ENCODE peak calls at places on chromosomes 6 and 20, in four cellular contexts. M is uterus, B is mesenchymal stem cell, N is brain microvascular endothelial cell. S is an unnamed sample.

GRCh38 chr6:111306104-111306888 is 176.7 kb downstream of the REV3L start:
- DNase-seq in M (no peak), B (no peak), N (no peak), S (no peak)

GRCh38 chr6:47306887-47307286 is 2.8 kb downstream of the TNFRSF21 start:
- DNase-seq in M (no peak), B (no peak), N (no peak), S (no peak)

GRCh38 chr20:16308754-16309153 is 264.5 kb downstream of the KIF16B start:
- DNase-seq in M (no peak), B (peak; percentile 1), N (peak; percentile 28), S (no peak)

GRCh38 chr6:146582857-146583256 is 15.9 kb upstream of the ADGB start:
- DNase-seq in M (no peak), B (peak; percentile 6), N (no peak), S (peak; percentile 1)

GRCh38 chr20:51926670-51927305 is 124.5 kb upstream of the SALL4 start:
- DNase-seq in M (no peak), B (peak; percentile 41), N (no peak), S (no peak)

GRCh38 chr6:36127462-36128016 is 2.8 kb upstream of the MAPK13 start:
- DNase-seq in M (no peak), B (peak; percentile 96), N (peak; percentile 83), S (no peak)

GRCh38 chr6:167928111-167928510 is 69.4 kb upstream of the KIF25 start:
- DNase-seq in M (no peak), B (no peak), N (no peak), S (no peak)

GRCh38 chr6:157235600-157236039 is 87.7 kb downstream of the TMEM242 start:
- DNase-seq in M (peak; percentile 73), B (peak; percentile 60), N (peak; percentile 37), S (no peak)

GRCh38 chr20:1430004-1430451 is 36.6 kb downstream of the NSFL1C start:
- DNase-seq in M (no peak), B (peak; percentile 98), N (no peak), S (no peak)

GRCh38 chr20:11691766-11692165 is 225.9 kb upstream of the BTBD3 start:
- DNase-seq in M (no peak), B (no peak), N (no peak), S (no peak)

GRCh38 chr6:70547905-70548304 is 18.8 kb upstream of the SDHAF4 start:
- DNase-seq in M (no peak), B (no peak), N (no peak), S (no peak)

GRCh38 chr20:58518387-58518786 is 3.2 kb upstream of the APCDD1L start:
- DNase-seq in M (no peak), B (no peak), N (no peak), S (no peak)

GRCh38 chr6:49453221-49453620 is 9.8 kb downstream of the MMUT start:
- DNase-seq in M (no peak), B (peak; percentile 16), N (no peak), S (no peak)

GRCh38 chr6:152423216-152424103 is 213.7 kb downstream of the SYNE1 start:
- DNase-seq in M (no peak), B (no peak), N (no peak), S (no peak)

GRCh38 chr6:124960757-124961467 is 1.3 kb upstream of the RNF217 start:
- DNase-seq in M (no peak), B (no peak), N (no peak), S (no peak)
- H3K4me3 ChIP-seq in M (peak overlapping the region; percentile 72), B (no peak overlapping the region), N (peak overlapping the region; percentile 82), S (peak overlapping the region; percentile 66)

GRCh38 chr20:47318596-47319516 is 37.6 kb downstream of the ZMYND8 start:
- DNase-seq in M (peak; percentile 81), B (peak; percentile 89), N (peak; percentile 55), S (no peak)

GRCh38 chr20:47316776-47317126 is 39.7 kb downstream of the ZMYND8 start:
- DNase-seq in M (no peak), B (no peak), N (no peak), S (no peak)

GRCh38 chr20:47319517-47320252 is 36.8 kb downstream of the ZMYND8 start:
- DNase-seq in M (peak; percentile 64), B (peak; percentile 83), N (peak; percentile 42), S (peak; percentile 79)

GRCh38 chr20:47317127-47317895 is 39.2 kb downstream of the ZMYND8 start:
- DNase-seq in M (peak; percentile 77), B (peak; percentile 99), N (peak; percentile 93), S (peak; percentile 75)

DNA sequence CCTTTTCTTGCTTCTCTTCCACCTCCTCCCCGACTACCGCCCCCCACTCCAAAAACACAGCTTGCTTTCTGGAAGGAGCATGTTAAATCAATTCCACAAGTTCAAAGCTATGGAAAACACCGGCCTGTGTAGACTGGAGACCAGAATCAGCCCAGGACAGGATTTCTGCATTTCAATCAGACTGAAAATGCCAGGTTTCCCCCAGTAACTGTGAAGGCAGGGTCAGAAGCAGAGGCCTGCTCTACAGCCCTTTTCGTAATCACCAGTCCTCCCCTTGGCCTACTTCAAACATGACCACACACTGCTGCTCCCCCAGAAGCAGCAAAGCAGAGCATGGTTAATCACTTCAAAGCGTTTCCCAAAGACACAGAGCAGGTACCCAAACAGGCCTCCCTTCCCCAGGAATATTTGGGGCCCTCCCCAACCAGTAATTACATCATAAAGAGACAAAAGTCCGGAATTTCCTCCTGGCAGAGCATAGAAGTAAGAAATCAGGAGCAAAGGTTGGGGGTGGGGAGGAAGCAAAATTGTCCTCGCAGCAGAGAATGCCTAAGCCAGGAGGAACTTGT is 38.4 kb downstream of the ZMYND8 start:
- DNase-seq in M (peak; percentile 66), B (peak; percentile 83), N (peak; percentile 68), S (no peak)
- H3K4me3 ChIP-seq in M (no peak overlapping the region), B (no peak overlapping the region), N (no peak overlapping the region), S (peak overlapping the region; percentile 11)

GRCh38 chr6:10556496-10557391 is 35.6 kb downstream of the GCNT2 start:
- DNase-seq in M (no peak), B (peak; percentile 6), N (no peak), S (no peak)

GRCh38 chr6:10558575-10558974 is 37.4 kb downstream of the GCNT2 start:
- DNase-seq in M (no peak), B (no peak), N (no peak), S (no peak)

GRCh38 chr6:10559492-10560150 is 38.5 kb downstream of the GCNT2 start:
- DNase-seq in M (no peak), B (no peak), N (no peak), S (peak; percentile 39)

GRCh38 chr6:10555625-10556309 is 34.6 kb downstream of the GCNT2 start:
- DNase-seq in M (no peak), B (peak; percentile 53), N (peak; percentile 23), S (peak; percentile 2)

DNA sequence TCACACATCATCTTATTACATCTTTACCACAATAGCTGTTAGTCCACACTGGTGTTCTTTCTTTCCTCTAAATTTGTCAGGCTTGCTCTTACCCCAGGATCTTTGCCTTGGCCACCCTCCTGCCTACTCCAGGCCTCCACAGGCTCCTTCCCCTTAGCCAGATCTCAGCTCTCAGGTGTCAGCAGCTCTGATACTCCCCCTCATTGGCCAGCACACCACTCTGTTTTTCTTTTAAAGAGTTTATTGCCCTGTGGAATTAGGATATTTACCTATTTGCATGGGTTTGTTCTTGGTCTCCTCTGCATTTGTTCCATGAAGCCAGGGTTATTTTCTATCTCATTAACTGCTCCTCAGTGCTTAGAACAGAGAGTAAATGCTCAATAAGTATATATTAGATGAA is 36.7 kb downstream of the GCNT2 start:
- DNase-seq in M (no peak), B (no peak), N (no peak), S (no peak)
- H3K4me3 ChIP-seq in M (no peak overlapping the region), B (no peak overlapping the region), N (no peak overlapping the region), S (no peak overlapping the region)

GRCh38 chr6:97052152-97052787 is 127.7 kb downstream of the KLHL32 start:
- DNase-seq in M (no peak), B (no peak), N (no peak), S (no peak)

GRCh38 chr6:97048771-97049170 is 124.2 kb downstream of the KLHL32 start:
- DNase-seq in M (no peak), B (no peak), N (no peak), S (no peak)

GRCh38 chr6:97049254-97050004 is 124.9 kb downstream of the KLHL32 start:
- DNase-seq in M (no peak), B (no peak), N (no peak), S (no peak)

GRCh38 chr6:97047473-97048201 is 123.1 kb downstream of the KLHL32 start:
- DNase-seq in M (no peak), B (no peak), N (no peak), S (no peak)
- H3K4me3 ChIP-seq in M (no peak overlapping the region), B (no peak overlapping the region), N (no peak overlapping the region), S (no peak overlapping the region)

GRCh38 chr6:33587529-33588215 is 7.6 kb upstream of the BAK1 start:
- DNase-seq in M (no peak), B (no peak), N (no peak), S (no peak)

GRCh38 chr6:33583591-33584155 is 3.6 kb upstream of the BAK1 start:
- DNase-seq in M (no peak), B (peak; percentile 35), N (no peak), S (no peak)

GRCh38 chr6:33585403-33586107 is 5.5 kb upstream of the BAK1 start:
- DNase-seq in M (peak; percentile 85), B (peak; percentile 67), N (peak; percentile 56), S (peak; percentile 33)

GRCh38 chr6:33584700-33585402 is 4.8 kb upstream of the BAK1 start:
- DNase-seq in M (no peak), B (no peak), N (no peak), S (no peak)

DNA sequence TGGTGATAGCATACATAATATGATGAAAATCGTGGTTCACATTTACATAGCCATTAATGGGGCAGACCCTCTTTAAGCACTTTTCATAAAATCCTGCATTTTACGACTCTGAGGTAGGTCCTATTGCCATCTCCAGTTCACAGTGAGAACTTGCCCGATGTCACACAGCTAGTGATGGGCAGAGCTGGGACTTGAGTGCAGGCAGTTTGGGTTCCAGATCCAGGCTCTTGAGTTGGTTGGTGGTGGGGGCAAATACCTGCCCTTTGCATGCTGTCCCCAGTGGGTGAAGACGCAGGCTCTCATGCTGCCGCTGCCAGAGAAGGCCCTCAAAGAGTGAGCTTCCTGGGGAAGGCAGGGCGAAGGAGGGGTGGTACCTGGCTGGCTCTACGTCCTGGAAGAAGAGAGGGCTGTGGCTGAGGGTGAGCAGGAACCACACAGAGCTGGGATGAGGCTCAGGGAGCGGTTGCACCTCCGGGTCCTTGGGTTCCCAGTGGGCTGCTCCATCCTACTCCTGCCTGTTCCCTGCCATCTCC is 6.1 kb upstream of the BAK1 start:
- DNase-seq in M (no peak), B (no peak), N (no peak), S (no peak)
- H3K4me3 ChIP-seq in M (no peak overlapping the region), B (no peak overlapping the region), N (no peak overlapping the region), S (no peak overlapping the region)

S was measured in astrocyte of the cerebellum.